ENCODE peak calls at places on chromosomes 4 and X, in five cellular contexts. Y is neuronal stem cell, C is uterus, B is PC-3, V is mammary epithelial cell. R is an unnamed sample. For H3K36me3 and H3K9me3, the result is how much of the 10 kb centered on the place peaks cover.

GRCh38 chr4:38162240-38162784 is 202.1 kb downstream of the PTTG2 start:
- DNase-seq in V (peak), B (peak), Y (peak), C (peak), R (no peak)

GRCh38 chrX:8607326-8607725 is 124.6 kb downstream of the ANOS1 start:
- DNase-seq in B (peak), V (peak), Y (no peak), C (no peak), R (no peak)

GRCh38 chr4:61555789-61556188 is 355.7 kb downstream of the ADGRL3 start:
- DNase-seq in V (no peak), Y (no peak), C (peak), B (peak), R (no peak)

GRCh38 chr4:173500841-173501591 is 29.0 kb downstream of the HAND2 start:
- DNase-seq in C (no peak), Y (no peak), V (no peak), B (no peak), R (no peak)

GRCh38 chr4:124306352-124306751 is 406.2 kb downstream of the ANKRD50 start:
- DNase-seq in C (no peak), Y (no peak), V (no peak), B (no peak), R (no peak)

GRCh38 chr4:99202536-99202935 is 16.5 kb downstream of the ADH6 start:
- DNase-seq in Y (no peak), C (peak), V (no peak), B (no peak), R (no peak)

GRCh38 chr4:102759835-102760644 is 728 bp downstream of the MANBA start:
- DNase-seq in B (peak), Y (peak), V (peak), C (peak), R (peak)

GRCh38 chrX:15245896-15246295 is 24.0 kb downstream of the ASB9 start:
- DNase-seq in V (no peak), Y (no peak), C (no peak), B (no peak), R (no peak)

GRCh38 chrX:30275498-30275897 is 28.6 kb downstream of the MAGEB1 start:
- DNase-seq in Y (no peak), B (peak), V (peak), C (no peak), R (no peak)

GRCh38 chr4:168095776-168096443 is 3.6 kb downstream of the ANXA10 start:
- DNase-seq in V (peak), B (peak), Y (no peak), C (no peak), R (no peak)

GRCh38 chr4:163540977-163541376 is 46.5 kb downstream of the TMA16 start:
- DNase-seq in B (peak), Y (no peak), V (peak), C (no peak), R (no peak)

GRCh38 chrX:10832103-10832502 is 211.7 kb upstream of the MID1 start:
- DNase-seq in Y (no peak), B (peak), V (no peak), C (no peak), R (no peak)

GRCh38 chr4:186169942-186170802 is 21.2 kb upstream of the CYP4V2 start:
- DNase-seq in Y (no peak), B (peak), C (no peak), V (no peak), R (no peak)

GRCh38 chr4:61212788-61213187 is 12.7 kb downstream of the ADGRL3 start:
- DNase-seq in V (no peak), B (no peak), Y (no peak), C (no peak), R (no peak)

GRCh38 chrX:119399772-119400101 is 601 bp downstream of the SLC25A43 start:
- DNase-seq in Y (no peak), V (no peak), C (no peak), B (no peak), R (no peak)

GRCh38 chr4:2251073-2251794 is 9.3 kb upstream of the HAUS3 start:
- DNase-seq in V (no peak), Y (no peak), B (no peak), C (no peak), R (no peak)

GRCh38 chrX:15299945-15300851 is 15.2 kb downstream of the ASB11 start:
- DNase-seq in B (peak), Y (peak), C (no peak), V (no peak), R (peak)

GRCh38 chr4:15162465-15163283 is 160.4 kb downstream of the CPEB2 start:
- DNase-seq in Y (no peak), V (no peak), B (peak), C (no peak), R (peak)

GRCh38 chr4:98527528-98527927 is 130.9 kb downstream of the TSPAN5 start:
- DNase-seq in C (no peak), B (no peak), V (no peak), Y (no peak), R (no peak)

GRCh38 chrX:47862680-47863079 is 26.0 kb downstream of the ZNF81 start:
- DNase-seq in C (no peak), V (no peak), Y (no peak), B (no peak), R (no peak)

GRCh38 chrX:140767646-140768045 is 58.1 kb downstream of the LINC00632 start:
- DNase-seq in C (no peak), B (peak), Y (no peak), V (no peak), R (no peak)

DNA sequence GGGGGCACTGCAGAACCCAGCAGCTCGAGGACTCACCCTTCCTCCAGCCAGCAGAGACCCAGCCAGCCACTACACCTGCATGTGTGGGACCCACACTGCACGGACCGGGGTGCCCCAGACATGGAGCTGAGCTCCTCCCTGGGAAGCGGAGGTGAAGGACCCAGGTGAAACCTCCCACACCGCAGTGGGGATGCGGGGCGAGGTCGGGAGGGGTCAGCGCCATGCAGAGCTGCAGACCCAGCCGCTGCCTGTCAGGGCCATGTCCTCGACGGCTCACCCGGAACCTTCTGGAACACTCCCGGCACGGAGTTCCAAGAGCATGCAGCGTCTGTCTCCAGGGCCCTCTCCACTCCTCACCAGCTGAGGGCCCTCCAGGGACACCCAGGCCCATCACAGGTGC is 42.6 kb downstream of the GAK start:
- DNase-seq in B (no peak), C (no peak), Y (no peak), V (no peak), R (no peak)
- H3K36me3 ChIP-seq in B (under half), C (under half), Y (half or more), V (under half), R (under half)

GRCh38 chrX:154540897-154541535 is 5.6 kb downstream of the G6PD start:
- DNase-seq in V (peak), B (peak), C (no peak), Y (no peak), R (no peak)

GRCh38 chrX:154541589-154541895 is 5.1 kb downstream of the G6PD start:
- DNase-seq in C (no peak), V (no peak), B (no peak), Y (no peak), R (no peak)

GRCh38 chrX:154544885-154545284 is 1.8 kb downstream of the G6PD start:
- DNase-seq in V (no peak), C (no peak), Y (no peak), B (no peak), R (no peak)

GRCh38 chrX:154541896-154542722 is 4.5 kb downstream of the G6PD start:
- DNase-seq in C (peak), B (peak), V (peak), Y (no peak), R (no peak)

GRCh38 chrX:154542723-154543424 is 3.8 kb downstream of the G6PD start:
- DNase-seq in V (no peak), Y (no peak), B (no peak), C (no peak), R (no peak)
- H3K9me3 ChIP-seq in V (under half), Y (under half), B (under half), C (under half), R (under half)

GRCh38 chrX:46543441-46543840 is 1.8 kb downstream of the ZNF674 start:
- DNase-seq in V (no peak), C (no peak), B (no peak), Y (no peak), R (no peak)
- H3K4me3 ChIP-seq in V (no peak), C (no peak), B (no peak), Y (no peak), R (no peak)

GRCh38 chr4:16168144-16168543 is 58.1 kb downstream of the TAPT1 start:
- DNase-seq in V (no peak), C (no peak), B (no peak), Y (no peak), R (no peak)

GRCh38 chr4:16165931-16166330 is 60.3 kb downstream of the TAPT1 start:
- DNase-seq in B (no peak), V (no peak), Y (no peak), C (no peak), R (no peak)

GRCh38 chr4:16169491-16169890 is 56.8 kb downstream of the TAPT1 start:
- DNase-seq in C (no peak), Y (no peak), V (no peak), B (no peak), R (no peak)

GRCh38 chr4:16171831-16172230 is 54.4 kb downstream of the TAPT1 start:
- DNase-seq in V (no peak), C (no peak), Y (no peak), B (no peak), R (no peak)

GRCh38 chr4:16168710-16169388 is 57.4 kb downstream of the TAPT1 start:
- DNase-seq in Y (no peak), B (no peak), V (no peak), C (no peak), R (no peak)
- H3K36me3 ChIP-seq in Y (half or more), B (under half), V (under half), C (under half), R (half or more)

GRCh38 chrX:148808825-148809224 is 308.4 kb downstream of the AFF2 start:
- DNase-seq in C (no peak), B (no peak), Y (no peak), V (no peak), R (no peak)
- H3K9me3 ChIP-seq in C (under half), B (under half), Y (under half), V (under half), R (under half)

R was measured in CD4-positive, CD25-positive, alpha-beta regulatory T cell.